ENCODE peak calls at places on chromosomes 16 and 17, in six cellular contexts. A is heart right ventricle, J is esophagus squamous epithelium, E is DND-41, U is cardiac muscle cell, B is tibial artery. K is an unnamed sample.
A peak's percentile ranks its signal among the peaks of the same experiment; 100 is the strongest.

GRCh38 chr17:63153488-63153887 is 187.5 kb downstream of the TANC2 start:
- DNase-seq in U (no peak), J (no peak), B (no peak), A (no peak), E (no peak), K (no peak)

GRCh38 chr16:52450241-52450640 is 96.7 kb downstream of the TOX3 start:
- DNase-seq in J (no peak), A (no peak), B (no peak), U (no peak), E (no peak), K (no peak)

GRCh38 chr16:83031524-83031923 is 404.8 kb downstream of the CDH13 start:
- DNase-seq in A (no peak), B (no peak), U (no peak), J (no peak), E (no peak), K (no peak)

GRCh38 chr17:68101992-68102758 is 66.6 kb downstream of the KPNA2 start:
- DNase-seq in U (peak; percentile 3), E (peak; percentile 32), J (no peak), A (peak; percentile 23), B (peak; percentile 30), K (peak; percentile 44)

GRCh38 chr16:23999663-24000062 is 163.9 kb downstream of the PRKCB start:
- DNase-seq in A (no peak), E (no peak), J (no peak), U (no peak), B (no peak), K (no peak)

GRCh38 chr17:82457790-82458129 is 781 bp upstream of the NARF start:
- DNase-seq in A (no peak), E (no peak), J (no peak), B (no peak), U (no peak), K (no peak)

GRCh38 chr16:68281368-68282063 is 17.2 kb downstream of the SLC7A6 start:
- DNase-seq in J (no peak), A (no peak), E (peak; percentile 53), B (no peak), U (no peak), K (peak; percentile 61)

GRCh38 chr16:63816304-63816703 is 1305.6 kb downstream of the CDH11 start:
- DNase-seq in E (no peak), A (no peak), B (no peak), U (no peak), J (no peak), K (no peak)

GRCh38 chr17:72408122-72408382 is 287.2 kb downstream of the SOX9 start:
- DNase-seq in E (no peak), J (no peak), U (no peak), B (no peak), A (no peak), K (no peak)

GRCh38 chr16:85296859-85297698 is 184.8 kb upstream of the CIBAR2 start:
- DNase-seq in B (no peak), J (no peak), U (peak; percentile 48), A (no peak), E (peak; percentile 59), K (peak; percentile 65)

GRCh38 chr17:43857141-43857540 is 10.2 kb downstream of the CD300LG start:
- DNase-seq in A (no peak), U (no peak), J (no peak), E (no peak), B (no peak), K (no peak)

GRCh38 chr17:83199500-83200201 is 120.2 kb downstream of the METRNL start:
- DNase-seq in E (no peak), U (no peak), J (no peak), B (peak; percentile 55), A (peak; percentile 53), K (no peak)

GRCh38 chr16:86862596-86862995 is 284.2 kb downstream of the FOXL1 start:
- DNase-seq in U (no peak), J (no peak), A (peak; percentile 40), B (no peak), E (no peak), K (no peak)
- H3K4me1 ChIP-seq in U (peaks cover 19% of the 10 kb centered on the region), J (peaks cover 12% of the 10 kb centered on the region), A (peaks cover 18% of the 10 kb centered on the region), B (peaks cover 9% of the 10 kb centered on the region), E (no peaks in the 10 kb centered on the region), K (no peaks in the 10 kb centered on the region)

GRCh38 chr16:15647615-15648014 is 2.4 kb upstream of the NDE1 start:
- DNase-seq in E (no peak), U (no peak), J (no peak), A (no peak), B (no peak), K (no peak)
- H3K27ac ChIP-seq in E (no peak overlapping the region), U (no peak overlapping the region), J (no peak overlapping the region), A (no peak overlapping the region), B (no peak overlapping the region), K (no peak overlapping the region)

DNA sequence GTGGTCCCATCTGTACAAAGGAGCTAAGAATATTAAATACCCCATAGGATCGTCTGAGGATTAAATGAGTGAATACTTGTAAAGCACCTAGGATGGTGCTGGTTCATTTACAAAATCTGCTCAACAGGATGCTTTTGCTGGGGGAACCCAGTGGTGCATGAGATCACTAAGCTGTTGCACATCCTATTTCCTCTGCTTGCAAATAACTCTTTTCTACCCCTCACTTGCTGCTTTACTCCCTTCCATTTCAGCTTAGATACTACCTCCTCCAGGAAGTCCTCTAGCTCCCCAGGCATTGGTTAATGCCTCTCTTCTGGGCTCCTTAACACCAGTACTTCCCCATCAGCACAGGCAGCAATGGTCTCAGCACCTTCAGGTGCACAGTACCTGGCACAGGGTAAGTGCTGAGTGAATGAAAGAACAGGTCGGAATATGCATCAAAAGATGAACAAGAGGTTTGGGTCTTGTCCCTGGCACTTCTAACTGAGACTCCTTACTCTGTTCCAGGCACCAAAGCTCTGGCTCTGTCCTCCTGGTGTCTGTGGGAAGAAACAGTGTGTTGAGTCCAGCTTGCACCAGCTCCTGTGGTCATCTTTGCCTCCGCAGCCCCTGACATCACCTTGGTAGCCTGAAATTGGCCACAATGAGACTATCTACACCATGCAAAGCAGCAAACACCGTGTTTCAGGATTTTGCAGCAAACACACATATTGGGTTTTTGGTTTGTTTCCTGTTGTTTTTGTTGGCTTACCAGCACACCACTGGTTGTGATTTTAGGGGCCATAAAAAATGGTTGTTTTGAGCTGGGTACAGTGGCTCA is 24.1 kb upstream of the IL21R start:
- DNase-seq in B (no peak), E (no peak), U (no peak), J (no peak), A (no peak), K (peak; percentile 56)
- H3K4me3 ChIP-seq in B (no peak overlapping the region), E (no peak overlapping the region), U (no peak overlapping the region), J (no peak overlapping the region), A (no peak overlapping the region), K (peak overlapping the region; percentile 38)

GRCh38 chr16:72937360-72937759 is 110.6 kb downstream of the ZFHX3 start:
- DNase-seq in J (no peak), E (no peak), B (no peak), A (no peak), U (no peak), K (no peak)

GRCh38 chr16:72939247-72939646 is 108.7 kb downstream of the ZFHX3 start:
- DNase-seq in A (no peak), U (no peak), J (no peak), B (peak; percentile 79), E (no peak), K (no peak)

GRCh38 chr16:72937916-72938315 is 110.0 kb downstream of the ZFHX3 start:
- DNase-seq in A (no peak), E (no peak), B (no peak), U (no peak), J (no peak), K (no peak)

GRCh38 chr16:72936408-72936807 is 111.5 kb downstream of the ZFHX3 start:
- DNase-seq in U (no peak), J (no peak), B (no peak), E (no peak), A (no peak), K (no peak)

DNA sequence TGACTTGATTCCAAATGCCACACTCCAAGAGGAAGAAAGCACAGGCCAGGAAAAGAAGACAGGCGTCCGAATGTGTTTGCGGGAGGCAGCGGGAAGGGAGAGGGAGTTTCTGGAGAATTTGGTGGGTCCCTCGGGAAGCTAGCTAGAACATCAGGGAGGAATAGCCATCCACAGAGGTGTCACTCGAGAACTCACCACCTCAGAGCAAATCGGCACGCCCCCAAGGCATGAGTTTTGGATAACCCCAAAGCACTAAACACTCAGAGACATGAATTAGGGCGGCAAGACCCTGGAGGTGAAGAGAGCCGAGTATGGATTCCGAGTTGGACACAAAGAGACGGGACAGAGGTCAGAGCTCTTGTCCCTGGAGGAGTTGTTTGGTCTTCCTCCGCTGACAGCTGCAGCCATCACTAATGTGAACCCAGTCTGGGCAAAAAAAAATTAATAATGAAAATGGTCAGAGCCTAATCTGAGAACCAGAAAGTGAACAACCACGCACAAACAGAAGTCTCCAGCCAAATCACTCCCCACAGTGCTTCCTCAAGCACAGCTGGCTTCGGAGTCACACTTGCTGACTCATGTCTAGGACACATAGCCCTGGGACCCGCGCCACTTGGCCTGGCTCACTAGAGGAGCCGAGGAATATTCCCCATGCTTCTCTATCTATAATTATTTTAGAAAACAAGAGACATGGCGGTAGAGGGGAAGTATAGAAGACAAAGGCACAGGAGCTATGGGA is 109.3 kb downstream of the ZFHX3 start:
- DNase-seq in A (peak; percentile 83), B (peak; percentile 99), U (no peak), E (no peak), J (no peak), K (no peak)
- H3K4me1 ChIP-seq in A (peaks cover 56% of the 10 kb centered on the region), B (peaks cover 62% of the 10 kb centered on the region), U (peaks cover 4% of the 10 kb centered on the region), E (no peaks in the 10 kb centered on the region), J (peaks cover 51% of the 10 kb centered on the region), K (no peaks in the 10 kb centered on the region)

K was measured in naive thymus-derived CD4-positive, alpha-beta T cell.